ENCODE peak calls at places on chromosome 22, in five cellular contexts. One of them, this sample, is unnamed.

GRCh38 chr22:31080164-31080847 is 812 bp upstream of the SMTN start:
- DNase-seq in transverse colon: no peak
- DNase-seq in H54: no peak
- DNase-seq in ovary: no peak
- DNase-seq in glutamatergic neuron: no peak
- DNase-seq in this sample: no peak

GRCh38 chr22:42375982-42376381 is 56.2 kb downstream of the NFAM1 start:
- DNase-seq in ovary: no peak
- DNase-seq in transverse colon: peak; percentile 24
- DNase-seq in glutamatergic neuron: no peak
- DNase-seq in H54: no peak
- DNase-seq in this sample: no peak

GRCh38 chr22:28440517-28441366 is 238.9 kb downstream of the TTC28 start:
- DNase-seq in glutamatergic neuron: no peak
- DNase-seq in H54: no peak
- DNase-seq in ovary: no peak
- DNase-seq in transverse colon: no peak
- DNase-seq in this sample: no peak

GRCh38 chr22:43852605-43853327 is 9.5 kb downstream of the SULT4A1 start:
- DNase-seq in glutamatergic neuron: no peak
- DNase-seq in ovary: no peak
- DNase-seq in H54: no peak
- DNase-seq in transverse colon: no peak
- DNase-seq in this sample: no peak

GRCh38 chr22:32836286-32836859 is 34.9 kb downstream of the TIMP3 start:
- DNase-seq in ovary: no peak
- DNase-seq in glutamatergic neuron: no peak
- DNase-seq in H54: peak; percentile 24
- DNase-seq in transverse colon: no peak
- DNase-seq in this sample: no peak

GRCh38 chr22:36301851-36302250 is 48.9 kb downstream of the APOL1 start:
- DNase-seq in glutamatergic neuron: no peak
- DNase-seq in transverse colon: no peak
- DNase-seq in H54: no peak
- DNase-seq in ovary: no peak
- DNase-seq in this sample: no peak

GRCh38 chr22:25742918-25743708 is 1.1 kb downstream of the MYO18B start:
- DNase-seq in transverse colon: no peak
- DNase-seq in H54: no peak
- DNase-seq in glutamatergic neuron: no peak
- DNase-seq in ovary: no peak
- DNase-seq in this sample: no peak

GRCh38 chr22:37905534-37906363 is at the start of gene MICALL1:
- DNase-seq in glutamatergic neuron: peak; percentile 82
- DNase-seq in ovary: peak; percentile 81
- DNase-seq in transverse colon: peak; percentile 85
- DNase-seq in H54: peak; percentile 54
- DNase-seq in this sample: peak; percentile 90

GRCh38 chr22:32998373-32998772 is 59.8 kb downstream of the SYN3 start:
- DNase-seq in glutamatergic neuron: no peak
- DNase-seq in H54: no peak
- DNase-seq in transverse colon: no peak
- DNase-seq in ovary: no peak
- DNase-seq in this sample: no peak

GRCh38 chr22:37739611-37740049 is 42.8 kb downstream of the TRIOBP start:
- DNase-seq in glutamatergic neuron: no peak
- DNase-seq in H54: no peak
- DNase-seq in transverse colon: no peak
- DNase-seq in ovary: no peak
- DNase-seq in this sample: peak; percentile 74

GRCh38 chr22:33110562-33111163 is 52.5 kb upstream of the SYN3 start:
- DNase-seq in ovary: no peak
- DNase-seq in transverse colon: no peak
- DNase-seq in H54: no peak
- DNase-seq in glutamatergic neuron: no peak
- DNase-seq in this sample: no peak

GRCh38 chr22:48581821-48582469 is 1245.7 kb downstream of the BRD1 start:
- DNase-seq in ovary: no peak
- DNase-seq in H54: no peak
- DNase-seq in transverse colon: no peak
- DNase-seq in glutamatergic neuron: peak; percentile 21
- DNase-seq in this sample: no peak

GRCh38 chr22:35384567-35384966 is 3.7 kb downstream of the HMOX1 start:
- DNase-seq in transverse colon: no peak
- DNase-seq in H54: no peak
- DNase-seq in glutamatergic neuron: no peak
- DNase-seq in ovary: no peak
- DNase-seq in this sample: no peak

GRCh38 chr22:43066844-43067385 is 22.3 kb downstream of the TTLL1 start:
- DNase-seq in ovary: no peak
- DNase-seq in glutamatergic neuron: no peak
- DNase-seq in transverse colon: no peak
- DNase-seq in H54: peak; percentile 36
- DNase-seq in this sample: no peak

GRCh38 chr22:23075050-23075449 is 4.7 kb downstream of the GNAZ start:
- DNase-seq in H54: no peak
- DNase-seq in ovary: no peak
- DNase-seq in glutamatergic neuron: no peak
- DNase-seq in transverse colon: no peak
- DNase-seq in this sample: peak; percentile 38

This sample was measured in aorta.